ENCODE peak calls at places on chromosomes 7 and 10, in eight cellular contexts. One of them, this sample, is unnamed.

GRCh38 chr10:46536781-46537180 is 19.7 kb downstream of the GPRIN2 start:
- DNase-seq in brain microvascular endothelial cell: no peak
- DNase-seq in pancreas: no peak
- DNase-seq in astrocyte: no peak
- DNase-seq in keratinocyte: no peak
- DNase-seq in GM12865: no peak
- DNase-seq in cardiac fibroblast: no peak
- DNase-seq in thoracic aorta: no peak
- DNase-seq in this sample: no peak

GRCh38 chr10:90193240-90193985 is 492.0 kb downstream of the KIF20B start:
- DNase-seq in brain microvascular endothelial cell: peak; percentile 79
- DNase-seq in pancreas: no peak
- DNase-seq in astrocyte: peak; percentile 89
- DNase-seq in keratinocyte: no peak
- DNase-seq in GM12865: no peak
- DNase-seq in cardiac fibroblast: peak; percentile 74
- DNase-seq in thoracic aorta: no peak
- DNase-seq in this sample: no peak

GRCh38 chr7:126557271-126557670 is 695.5 kb downstream of the GRM8 start:
- DNase-seq in brain microvascular endothelial cell: no peak
- DNase-seq in pancreas: no peak
- DNase-seq in astrocyte: no peak
- DNase-seq in keratinocyte: no peak
- DNase-seq in GM12865: peak; percentile 41
- DNase-seq in cardiac fibroblast: no peak
- DNase-seq in thoracic aorta: no peak
- DNase-seq in this sample: no peak

GRCh38 chr7:36784991-36785940 is 61.0 kb upstream of the AOAH start:
- DNase-seq in brain microvascular endothelial cell: no peak
- DNase-seq in pancreas: no peak
- DNase-seq in astrocyte: no peak
- DNase-seq in keratinocyte: peak; percentile 38
- DNase-seq in GM12865: peak; percentile 83
- DNase-seq in cardiac fibroblast: peak; percentile 58
- DNase-seq in thoracic aorta: no peak
- DNase-seq in this sample: no peak

GRCh38 chr7:84043661-84044191 is 150.9 kb downstream of the SEMA3A start:
- DNase-seq in brain microvascular endothelial cell: no peak
- DNase-seq in pancreas: no peak
- DNase-seq in astrocyte: no peak
- DNase-seq in keratinocyte: no peak
- DNase-seq in GM12865: no peak
- DNase-seq in cardiac fibroblast: peak; percentile 39
- DNase-seq in thoracic aorta: no peak
- DNase-seq in this sample: no peak

GRCh38 chr7:26403640-26404039 is 112.0 kb downstream of the SNX10 start:
- DNase-seq in brain microvascular endothelial cell: no peak
- DNase-seq in pancreas: no peak
- DNase-seq in astrocyte: no peak
- DNase-seq in keratinocyte: no peak
- DNase-seq in GM12865: no peak
- DNase-seq in cardiac fibroblast: no peak
- DNase-seq in thoracic aorta: no peak
- DNase-seq in this sample: no peak

GRCh38 chr10:630581-631073 is 58.8 kb downstream of the DIP2C start:
- DNase-seq in brain microvascular endothelial cell: no peak
- DNase-seq in pancreas: peak; percentile 17
- DNase-seq in astrocyte: no peak
- DNase-seq in keratinocyte: no peak
- DNase-seq in GM12865: no peak
- DNase-seq in cardiac fibroblast: no peak
- DNase-seq in thoracic aorta: no peak
- DNase-seq in this sample: no peak

GRCh38 chr7:127392182-127392565 is 334 bp downstream of the ZNF800 start:
- DNase-seq in brain microvascular endothelial cell: peak; percentile 25
- DNase-seq in pancreas: peak; percentile 73
- DNase-seq in astrocyte: peak; percentile 44
- DNase-seq in keratinocyte: no peak
- DNase-seq in GM12865: peak; percentile 86
- DNase-seq in cardiac fibroblast: peak; percentile 71
- DNase-seq in thoracic aorta: peak; percentile 9
- DNase-seq in this sample: no peak

GRCh38 chr7:151113344-151114150 is 27.3 kb downstream of the AGAP3 start:
- DNase-seq in brain microvascular endothelial cell: peak; percentile 66
- DNase-seq in pancreas: no peak
- DNase-seq in astrocyte: peak; percentile 96
- DNase-seq in keratinocyte: peak; percentile 81
- DNase-seq in GM12865: no peak
- DNase-seq in cardiac fibroblast: peak; percentile 72
- DNase-seq in thoracic aorta: no peak
- DNase-seq in this sample: peak; percentile 70

GRCh38 chr10:52818019-52818418 is 45.4 kb upstream of the MBL2 start:
- DNase-seq in brain microvascular endothelial cell: peak; percentile 53
- DNase-seq in pancreas: no peak
- DNase-seq in astrocyte: peak; percentile 27
- DNase-seq in keratinocyte: peak; percentile 62
- DNase-seq in GM12865: peak; percentile 87
- DNase-seq in cardiac fibroblast: peak; percentile 50
- DNase-seq in thoracic aorta: no peak
- DNase-seq in this sample: peak; percentile 71

DNA sequence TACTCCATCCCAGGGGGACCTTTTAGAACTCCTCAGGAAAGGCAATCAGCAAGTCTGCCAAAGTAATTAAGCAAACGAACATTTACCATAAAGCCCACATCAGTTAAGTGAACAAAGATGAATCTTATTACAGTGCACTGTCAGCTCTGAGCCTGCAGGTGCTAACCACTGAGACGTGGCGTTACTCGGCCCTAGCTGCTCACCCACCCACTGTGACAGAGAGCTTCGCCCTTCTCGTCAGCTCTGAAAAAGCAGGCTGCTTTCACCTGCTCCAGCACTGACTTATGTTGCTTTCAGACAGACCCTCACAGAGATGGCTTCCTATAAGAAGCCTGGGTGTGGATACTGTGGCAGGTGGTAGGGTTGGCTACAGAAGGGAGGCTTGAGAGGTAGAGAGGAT is 57.7 kb upstream of the KCNIP2 start:
- DNase-seq in brain microvascular endothelial cell: no peak
- DNase-seq in pancreas: no peak
- DNase-seq in astrocyte: no peak
- DNase-seq in keratinocyte: no peak
- DNase-seq in GM12865: peak; percentile 91
- DNase-seq in cardiac fibroblast: no peak
- DNase-seq in thoracic aorta: no peak
- DNase-seq in this sample: no peak
- TF ChIP-seq CTCF in brain microvascular endothelial cell: no peak
- TF ChIP-seq CTCF in pancreas: no peak
- TF ChIP-seq CTCF in astrocyte: no peak
- TF ChIP-seq CTCF in keratinocyte: no peak
- TF ChIP-seq CTCF in GM12865: no peak
- TF ChIP-seq CTCF in cardiac fibroblast: no peak
- TF ChIP-seq CTCF in thoracic aorta: no peak
- TF ChIP-seq CTCF in this sample: no peak

GRCh38 chr10:28302012-28302667 is 724 bp downstream of the MPP7 start:
- DNase-seq in brain microvascular endothelial cell: peak; percentile 25
- DNase-seq in pancreas: no peak
- DNase-seq in astrocyte: no peak
- DNase-seq in keratinocyte: no peak
- DNase-seq in GM12865: no peak
- DNase-seq in cardiac fibroblast: peak; percentile 32
- DNase-seq in thoracic aorta: peak; percentile 27
- DNase-seq in this sample: no peak

GRCh38 chr10:28307267-28307666 is 4.4 kb upstream of the MPP7 start:
- DNase-seq in brain microvascular endothelial cell: no peak
- DNase-seq in pancreas: no peak
- DNase-seq in astrocyte: no peak
- DNase-seq in keratinocyte: no peak
- DNase-seq in GM12865: no peak
- DNase-seq in cardiac fibroblast: no peak
- DNase-seq in thoracic aorta: no peak
- DNase-seq in this sample: no peak

GRCh38 chr10:28305551-28305950 is 2.7 kb upstream of the MPP7 start:
- DNase-seq in brain microvascular endothelial cell: no peak
- DNase-seq in pancreas: no peak
- DNase-seq in astrocyte: no peak
- DNase-seq in keratinocyte: no peak
- DNase-seq in GM12865: no peak
- DNase-seq in cardiac fibroblast: no peak
- DNase-seq in thoracic aorta: no peak
- DNase-seq in this sample: no peak

GRCh38 chr10:28302668-28303488 is at the start of gene MPP7:
- DNase-seq in brain microvascular endothelial cell: peak; percentile 98
- DNase-seq in pancreas: peak; percentile 96
- DNase-seq in astrocyte: peak; percentile 99
- DNase-seq in keratinocyte: peak; percentile 99
- DNase-seq in GM12865: peak; percentile 97
- DNase-seq in cardiac fibroblast: peak; percentile 98
- DNase-seq in thoracic aorta: peak; percentile 85
- DNase-seq in this sample: peak; percentile 99

GRCh38 chr10:28304032-28304571 is 1.2 kb upstream of the MPP7 start:
- DNase-seq in brain microvascular endothelial cell: no peak
- DNase-seq in pancreas: no peak
- DNase-seq in astrocyte: no peak
- DNase-seq in keratinocyte: no peak
- DNase-seq in GM12865: no peak
- DNase-seq in cardiac fibroblast: no peak
- DNase-seq in thoracic aorta: no peak
- DNase-seq in this sample: no peak
- H3K4me3 ChIP-seq in brain microvascular endothelial cell: no peak overlapping the region
- H3K4me3 ChIP-seq in pancreas: peak overlapping the region; percentile 67
- H3K4me3 ChIP-seq in astrocyte: no peak overlapping the region
- H3K4me3 ChIP-seq in keratinocyte: no peak overlapping the region
- H3K4me3 ChIP-seq in GM12865: no peak overlapping the region
- H3K4me3 ChIP-seq in cardiac fibroblast: no peak overlapping the region
- H3K4me3 ChIP-seq in thoracic aorta: peak overlapping the region; percentile 95
- H3K4me3 ChIP-seq in this sample: no peak overlapping the region

GRCh38 chr10:100349672-100350071 is 2.6 kb downstream of the SCD start:
- DNase-seq in brain microvascular endothelial cell: no peak
- DNase-seq in pancreas: no peak
- DNase-seq in astrocyte: no peak
- DNase-seq in keratinocyte: no peak
- DNase-seq in GM12865: no peak
- DNase-seq in cardiac fibroblast: no peak
- DNase-seq in thoracic aorta: no peak
- DNase-seq in this sample: no peak
- TF ChIP-seq CTCF in brain microvascular endothelial cell: peak; percentile 13
- TF ChIP-seq CTCF in pancreas: no peak
- TF ChIP-seq CTCF in astrocyte: no peak
- TF ChIP-seq CTCF in keratinocyte: no peak
- TF ChIP-seq CTCF in GM12865: no peak
- TF ChIP-seq CTCF in cardiac fibroblast: no peak
- TF ChIP-seq CTCF in thoracic aorta: no peak
- TF ChIP-seq CTCF in this sample: no peak

DNA sequence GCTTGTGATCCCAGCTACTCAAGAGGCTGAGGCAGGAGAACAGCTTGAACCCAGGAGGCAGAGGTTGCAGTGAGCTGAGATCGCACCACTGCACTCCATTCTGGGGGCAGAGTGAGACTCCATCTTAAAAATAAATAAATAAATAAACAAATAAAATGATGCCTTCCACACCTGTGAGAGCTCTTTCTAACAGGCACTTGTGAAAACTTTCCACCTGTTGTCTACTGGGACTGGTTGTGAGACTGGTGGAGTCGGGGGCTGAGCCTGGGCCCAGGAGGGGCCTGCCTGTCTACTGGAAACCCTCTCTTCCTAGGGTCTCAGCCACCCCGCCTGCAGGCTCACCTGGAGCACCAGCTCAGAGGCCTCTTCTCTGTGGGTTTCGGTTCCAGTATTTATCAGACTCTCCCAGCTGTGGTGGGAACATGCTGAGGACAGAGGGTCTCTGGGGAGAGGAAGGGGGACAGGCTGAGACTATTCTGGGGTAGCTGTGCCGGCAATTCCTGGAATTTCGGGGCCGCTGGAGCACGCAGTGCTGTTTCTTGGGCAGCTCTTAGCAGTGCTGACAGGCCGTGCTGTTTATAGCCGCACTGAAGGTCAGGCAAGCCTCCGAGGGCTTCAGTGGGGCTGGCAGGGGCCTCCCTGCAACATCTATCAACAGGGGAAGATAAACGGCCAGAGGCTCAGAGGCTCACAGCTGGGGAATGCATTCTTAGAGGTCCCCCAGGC is 3.8 kb downstream of the LDB3 start:
- DNase-seq in brain microvascular endothelial cell: no peak
- DNase-seq in pancreas: no peak
- DNase-seq in astrocyte: no peak
- DNase-seq in keratinocyte: no peak
- DNase-seq in GM12865: no peak
- DNase-seq in cardiac fibroblast: peak; percentile 53
- DNase-seq in thoracic aorta: no peak
- DNase-seq in this sample: no peak
- H3K4me3 ChIP-seq in brain microvascular endothelial cell: no peak overlapping the region
- H3K4me3 ChIP-seq in pancreas: no peak overlapping the region
- H3K4me3 ChIP-seq in astrocyte: no peak overlapping the region
- H3K4me3 ChIP-seq in keratinocyte: no peak overlapping the region
- H3K4me3 ChIP-seq in GM12865: no peak overlapping the region
- H3K4me3 ChIP-seq in cardiac fibroblast: no peak overlapping the region
- H3K4me3 ChIP-seq in thoracic aorta: peak overlapping the region; percentile 72
- H3K4me3 ChIP-seq in this sample: no peak overlapping the region

GRCh38 chr10:104548090-104548489 is 93.0 kb upstream of the SORCS3 start:
- DNase-seq in brain microvascular endothelial cell: peak; percentile 31
- DNase-seq in pancreas: no peak
- DNase-seq in astrocyte: peak; percentile 14
- DNase-seq in keratinocyte: no peak
- DNase-seq in GM12865: no peak
- DNase-seq in cardiac fibroblast: peak; percentile 3
- DNase-seq in thoracic aorta: no peak
- DNase-seq in this sample: peak; percentile 5

GRCh38 chr10:104546336-104546735 is 94.8 kb upstream of the SORCS3 start:
- DNase-seq in brain microvascular endothelial cell: no peak
- DNase-seq in pancreas: no peak
- DNase-seq in astrocyte: no peak
- DNase-seq in keratinocyte: no peak
- DNase-seq in GM12865: no peak
- DNase-seq in cardiac fibroblast: no peak
- DNase-seq in thoracic aorta: no peak
- DNase-seq in this sample: no peak

GRCh38 chr10:104546756-104547155 is 94.3 kb upstream of the SORCS3 start:
- DNase-seq in brain microvascular endothelial cell: no peak
- DNase-seq in pancreas: no peak
- DNase-seq in astrocyte: no peak
- DNase-seq in keratinocyte: no peak
- DNase-seq in GM12865: no peak
- DNase-seq in cardiac fibroblast: no peak
- DNase-seq in thoracic aorta: no peak
- DNase-seq in this sample: no peak
- TF ChIP-seq CTCF in brain microvascular endothelial cell: no peak
- TF ChIP-seq CTCF in pancreas: no peak
- TF ChIP-seq CTCF in astrocyte: no peak
- TF ChIP-seq CTCF in keratinocyte: peak; percentile 29
- TF ChIP-seq CTCF in GM12865: no peak
- TF ChIP-seq CTCF in cardiac fibroblast: no peak
- TF ChIP-seq CTCF in thoracic aorta: no peak
- TF ChIP-seq CTCF in this sample: no peak